ENCODE peak calls at places on chromosomes 3 and 15, in ten cellular contexts. Y is cardiac muscle cell; T is CD8-positive, alpha-beta memory T cell; E is suprapubic skin; B is Panc1; X is GM23338; A is tibial nerve; F is body of pancreas; J is A549; V is heart right ventricle. K is an unnamed sample.

GRCh38 chr3:21894459-21895083 is 143.6 kb upstream of the ZNF385D start:
- DNase-seq in Y (peak; percentile 37), T (no peak), E (no peak), B (no peak), X (peak; percentile 35), A (no peak), F (no peak), J (peak; percentile 1), V (no peak), K (no peak)

GRCh38 chr15:82105458-82106205 is 59.8 kb upstream of the MEX3B start:
- DNase-seq in Y (no peak), T (no peak), E (no peak), B (no peak), X (peak; percentile 55), A (no peak), F (peak; percentile 80), J (no peak), V (no peak), K (no peak)

GRCh38 chr3:83235180-83235814 is 1473.9 kb upstream of the GBE1 start:
- DNase-seq in Y (no peak), T (no peak), E (no peak), B (no peak), X (no peak), A (no peak), F (no peak), J (no peak), V (no peak), K (no peak)

GRCh38 chr15:93826798-93827197 is 404.6 kb upstream of the MCTP2 start:
- DNase-seq in Y (no peak), T (no peak), E (no peak), B (no peak), X (no peak), A (no peak), F (no peak), J (no peak), V (no peak), K (no peak)

GRCh38 chr15:47300035-47300434 is 417.3 kb upstream of the SEMA6D start:
- DNase-seq in Y (no peak), T (no peak), E (no peak), B (no peak), X (no peak), A (no peak), F (no peak), J (no peak), V (no peak), K (no peak)

GRCh38 chr15:51884517-51885236 is 55.2 kb downstream of the TMOD3 start:
- DNase-seq in Y (no peak), T (no peak), E (no peak), B (no peak), X (no peak), A (no peak), F (no peak), J (no peak), V (no peak), K (no peak)

GRCh38 chr15:76147906-76148553 is 88.2 kb downstream of the TMEM266 start:
- DNase-seq in Y (peak; percentile 70), T (peak; percentile 39), E (no peak), B (peak; percentile 27), X (peak; percentile 76), A (peak; percentile 39), F (peak; percentile 54), J (peak; percentile 96), V (peak; percentile 63), K (peak; percentile 45)

GRCh38 chr15:89575656-89576416 is 567 bp downstream of the TICRR start:
- DNase-seq in Y (peak; percentile 18), T (peak; percentile 15), E (no peak), B (no peak), X (peak; percentile 59), A (no peak), F (no peak), J (no peak), V (peak; percentile 10), K (peak; percentile 10)

GRCh38 chr15:46413799-46414198 is 779.0 kb downstream of the SQOR start:
- DNase-seq in Y (no peak), T (no peak), E (no peak), B (no peak), X (no peak), A (no peak), F (no peak), J (no peak), V (no peak), K (no peak)

GRCh38 chr3:123373535-123373987 is 75.3 kb downstream of the ADCY5 start:
- DNase-seq in Y (peak; percentile 93), T (no peak), E (no peak), B (no peak), X (no peak), A (no peak), F (no peak), J (no peak), V (peak; percentile 62), K (no peak)

DNA sequence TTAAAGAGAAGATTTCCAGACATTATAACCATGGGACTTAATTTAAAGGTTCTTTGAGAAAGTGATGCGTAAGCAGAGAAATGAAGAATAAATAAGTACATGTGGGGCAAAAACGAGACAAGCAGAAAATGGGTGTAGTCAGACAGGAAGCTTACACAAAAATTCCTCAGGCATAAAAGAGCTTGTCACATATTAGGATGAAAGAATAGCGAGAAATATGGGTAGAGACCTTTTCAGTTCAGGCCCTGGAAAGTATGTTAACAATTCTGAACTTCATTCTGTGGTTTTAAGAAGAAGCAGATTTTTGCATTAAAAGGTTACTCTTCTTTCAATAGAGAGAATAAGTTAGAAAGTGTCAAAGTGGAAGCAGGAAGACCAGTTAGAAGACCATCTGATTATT is 352.4 kb downstream of the ROBO1 start:
- DNase-seq in Y (no peak), T (no peak), E (no peak), B (no peak), X (no peak), A (no peak), F (no peak), J (no peak), V (no peak), K (no peak)
- H3K4me1 ChIP-seq in Y (peaks cover 10% of the 10 kb centered on the region), T (no peaks in the 10 kb centered on the region), E (peaks cover 5% of the 10 kb centered on the region), B (no peaks in the 10 kb centered on the region), X (no peaks in the 10 kb centered on the region), A (no peaks in the 10 kb centered on the region), F (no peaks in the 10 kb centered on the region), J (no peaks in the 10 kb centered on the region), V (no peaks in the 10 kb centered on the region), K (no peaks in the 10 kb centered on the region)

DNA sequence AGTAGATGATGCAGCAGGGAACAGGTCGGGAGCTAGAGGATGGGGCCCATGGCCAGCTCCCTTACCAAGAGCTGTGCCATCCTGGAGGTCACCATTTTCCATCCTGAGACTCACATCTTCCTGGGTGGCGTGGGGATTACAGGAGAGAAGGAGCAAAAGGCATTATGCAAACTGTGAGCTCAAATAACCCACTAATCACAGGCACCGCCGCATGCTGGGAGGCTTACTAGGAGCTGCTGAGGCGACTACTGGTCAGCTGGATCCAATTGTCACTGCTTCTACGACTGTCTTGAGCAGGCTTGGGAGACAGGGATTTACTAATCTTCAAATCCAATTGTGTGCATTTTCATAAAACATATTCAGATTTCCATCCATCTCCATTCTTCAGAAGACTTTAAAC is 12.5 kb upstream of the KBTBD12 start:
- DNase-seq in Y (no peak), T (no peak), E (no peak), B (no peak), X (no peak), A (no peak), F (no peak), J (no peak), V (no peak), K (no peak)
- H3K27ac ChIP-seq in Y (no peak overlapping the region), T (no peak overlapping the region), E (no peak overlapping the region), B (no peak overlapping the region), X (no peak overlapping the region), A (no peak overlapping the region), F (no peak overlapping the region), J (no peak overlapping the region), V (no peak overlapping the region), K (no peak overlapping the region)

GRCh38 chr3:64354221-64354620 is 129.0 kb upstream of the PRICKLE2 start:
- DNase-seq in Y (no peak), T (no peak), E (no peak), B (no peak), X (no peak), A (no peak), F (no peak), J (no peak), V (no peak), K (no peak)

GRCh38 chr3:64353256-64353655 is 128.0 kb upstream of the PRICKLE2 start:
- DNase-seq in Y (no peak), T (no peak), E (no peak), B (no peak), X (no peak), A (no peak), F (no peak), J (no peak), V (no peak), K (no peak)

GRCh38 chr3:64354956-64355355 is 129.7 kb upstream of the PRICKLE2 start:
- DNase-seq in Y (no peak), T (no peak), E (no peak), B (no peak), X (peak; percentile 25), A (no peak), F (no peak), J (no peak), V (no peak), K (no peak)

GRCh38 chr3:64357481-64357880 is 132.2 kb upstream of the PRICKLE2 start:
- DNase-seq in Y (no peak), T (no peak), E (no peak), B (no peak), X (no peak), A (no peak), F (no peak), J (no peak), V (no peak), K (no peak)

GRCh38 chr3:64355473-64355872 is 130.2 kb upstream of the PRICKLE2 start:
- DNase-seq in Y (peak; percentile 24), T (no peak), E (no peak), B (no peak), X (no peak), A (no peak), F (peak; percentile 28), J (no peak), V (no peak), K (no peak)
- H3K4me1 ChIP-seq in Y (peaks cover 13% of the 10 kb centered on the region), T (no peaks in the 10 kb centered on the region), E (peaks cover 31% of the 10 kb centered on the region), B (no peaks in the 10 kb centered on the region), X (peaks cover 3% of the 10 kb centered on the region), A (peaks cover 5% of the 10 kb centered on the region), F (no peaks in the 10 kb centered on the region), J (peaks cover 39% of the 10 kb centered on the region), V (peaks cover 19% of the 10 kb centered on the region), K (no peaks in the 10 kb centered on the region)

GRCh38 chr3:134468519-134468918 is 17.3 kb downstream of the ANAPC13 start:
- DNase-seq in Y (no peak), T (no peak), E (no peak), B (no peak), X (no peak), A (no peak), F (no peak), J (no peak), V (no peak), K (no peak)

GRCh38 chr3:134466366-134466765 is 19.4 kb downstream of the ANAPC13 start:
- DNase-seq in Y (no peak), T (no peak), E (no peak), B (no peak), X (no peak), A (no peak), F (no peak), J (no peak), V (no peak), K (no peak)

GRCh38 chr3:134462236-134463059 is 23.3 kb downstream of the ANAPC13 start:
- DNase-seq in Y (no peak), T (no peak), E (no peak), B (no peak), X (no peak), A (no peak), F (no peak), J (no peak), V (no peak), K (no peak)

GRCh38 chr3:134463676-134464611 is 21.8 kb downstream of the ANAPC13 start:
- DNase-seq in Y (no peak), T (no peak), E (peak; percentile 90), B (no peak), X (peak; percentile 97), A (peak; percentile 71), F (peak; percentile 65), J (no peak), V (peak; percentile 73), K (no peak)

GRCh38 chr3:134464693-134465385 is 20.9 kb downstream of the ANAPC13 start:
- DNase-seq in Y (no peak), T (no peak), E (no peak), B (no peak), X (no peak), A (no peak), F (no peak), J (no peak), V (no peak), K (no peak)
- H3K27ac ChIP-seq in Y (no peak overlapping the region), T (no peak overlapping the region), E (peak overlapping the region; percentile 87), B (no peak overlapping the region), X (peak overlapping the region; percentile 86), A (peak overlapping the region; percentile 86), F (peak overlapping the region; percentile 30), J (no peak overlapping the region), V (peak overlapping the region; percentile 70), K (no peak overlapping the region)

K was measured in CD4-positive, alpha-beta memory T cell.